ENCODE peak calls at places on chromosome 10, in seven cellular contexts. K is spleen, R is prostate gland, Z is stomach, D is endothelial cell of umbilical vein, T is breast epithelium, O is HepG2. Q is an unnamed sample.

GRCh38 chr10:37957841-37958240 is 18.6 kb downstream of the ZNF25 start:
- DNase-seq in K (no peak), R (no peak), Z (no peak), D (no peak), T (no peak), O (no peak), Q (no peak)

GRCh38 chr10:117541405-117541908 is 1.1 kb upstream of the EMX2 start:
- DNase-seq in K (no peak), R (no peak), Z (no peak), D (no peak), T (no peak), O (no peak), Q (peak)

GRCh38 chr10:96124230-96125141 is 5.6 kb upstream of the ZNF518A start:
- DNase-seq in K (peak), R (no peak), Z (peak), D (peak), T (no peak), O (peak), Q (no peak)

GRCh38 chr10:67788028-67788886 is 49.7 kb downstream of the DNAJC12 start:
- DNase-seq in K (peak), R (no peak), Z (peak), D (peak), T (no peak), O (peak), Q (no peak)

GRCh38 chr10:88913803-88914202 is 33.8 kb downstream of the STAMBPL1 start:
- DNase-seq in K (no peak), R (no peak), Z (no peak), D (no peak), T (no peak), O (no peak), Q (no peak)

GRCh38 chr10:9957352-9957751 is 1060.3 kb upstream of the CELF2 start:
- DNase-seq in K (no peak), R (no peak), Z (no peak), D (no peak), T (no peak), O (no peak), Q (no peak)

GRCh38 chr10:48494611-48495010 is 110.3 kb downstream of the ARHGAP22 start:
- DNase-seq in K (no peak), R (no peak), Z (peak), D (no peak), T (no peak), O (no peak), Q (no peak)

GRCh38 chr10:88932539-88933256 is 19.9 kb downstream of the ACTA2 start:
- DNase-seq in K (no peak), R (peak), Z (peak), D (peak), T (peak), O (peak), Q (no peak)

GRCh38 chr10:13990918-13991317 is 339.8 kb downstream of the FRMD4A start:
- DNase-seq in K (no peak), R (peak), Z (peak), D (peak), T (peak), O (no peak), Q (no peak)

GRCh38 chr10:132684164-132684891 is 101.6 kb downstream of the NKX6-2 start:
- DNase-seq in K (peak), R (no peak), Z (no peak), D (no peak), T (no peak), O (no peak), Q (peak)

GRCh38 chr10:31340343-31340742 is 21.3 kb downstream of the ZEB1 start:
- DNase-seq in K (no peak), R (no peak), Z (no peak), D (no peak), T (no peak), O (peak), Q (no peak)

GRCh38 chr10:31343009-31343408 is 24.0 kb downstream of the ZEB1 start:
- DNase-seq in K (no peak), R (no peak), Z (no peak), D (no peak), T (no peak), O (no peak), Q (no peak)

GRCh38 chr10:31345886-31346285 is 26.9 kb downstream of the ZEB1 start:
- DNase-seq in K (no peak), R (no peak), Z (no peak), D (no peak), T (no peak), O (no peak), Q (no peak)

GRCh38 chr10:31343551-31343950 is 24.5 kb downstream of the ZEB1 start:
- DNase-seq in K (no peak), R (no peak), Z (no peak), D (no peak), T (no peak), O (no peak), Q (no peak)

DNA sequence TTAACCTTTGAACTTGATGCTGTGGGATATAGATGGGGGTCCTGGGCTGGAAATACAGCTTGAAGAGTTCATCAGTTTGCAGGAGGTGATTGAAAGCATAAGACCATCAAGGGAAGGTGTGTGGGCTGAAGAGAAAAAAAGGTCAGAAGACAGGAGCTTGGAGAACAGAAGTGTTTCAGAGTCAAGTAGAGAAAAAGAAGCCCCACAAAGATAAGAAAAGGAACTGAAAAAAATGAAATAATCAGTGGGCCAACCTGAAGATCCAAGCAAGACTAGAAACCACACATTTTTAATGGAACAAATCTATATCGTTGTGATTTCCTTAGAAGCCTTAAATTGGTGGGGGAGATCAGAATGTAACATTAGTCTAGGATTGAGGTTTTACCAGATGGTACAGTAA is 22.5 kb downstream of the ZEB1 start:
- DNase-seq in K (no peak), R (no peak), Z (no peak), D (no peak), T (no peak), O (no peak), Q (no peak)
- TF ChIP-seq POLR2AphosphoS5 in K (no peak), R (no peak), Z (no peak), D (no peak), T (no peak), O (no peak), Q (no peak)

DNA sequence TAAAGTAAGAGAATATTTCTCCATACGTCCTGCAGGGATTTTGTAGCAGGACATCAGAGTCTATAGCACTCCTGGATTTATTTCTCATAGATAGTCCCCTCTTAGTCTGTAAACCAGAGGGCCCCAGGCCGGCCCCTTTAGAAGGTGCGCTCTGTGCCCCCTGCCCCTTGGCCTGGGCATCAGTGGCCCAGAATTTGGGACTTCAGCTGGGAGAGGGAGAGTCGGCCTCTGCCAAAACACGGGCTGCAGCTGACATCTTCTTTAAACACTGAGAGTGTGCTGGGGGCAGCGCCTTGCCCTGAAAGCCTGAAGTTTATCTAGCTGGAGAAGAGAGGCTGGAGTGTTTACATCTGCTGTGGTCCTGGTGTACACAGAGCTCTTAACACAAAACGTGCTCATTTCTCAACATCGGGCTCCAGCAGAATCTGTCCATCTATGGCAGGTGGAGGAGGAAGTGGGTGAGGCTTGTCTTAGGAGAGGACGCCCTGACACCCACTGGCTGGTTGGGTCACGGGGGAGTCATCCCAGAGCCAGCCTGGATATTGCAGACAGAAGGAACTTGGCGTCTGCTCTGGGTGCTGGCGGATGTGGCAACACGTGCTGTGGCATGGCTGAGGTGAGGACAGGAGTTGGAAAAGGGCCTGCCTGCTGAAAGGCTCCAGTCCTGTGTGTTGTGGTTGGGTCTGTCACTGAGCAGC is 5.0 kb upstream of the TACR2 start:
- DNase-seq in K (peak), R (peak), Z (no peak), D (no peak), T (peak), O (no peak), Q (no peak)
- TF ChIP-seq POLR2AphosphoS5 in K (no peak), R (peak), Z (peak), D (no peak), T (no peak), O (no peak), Q (no peak)

GRCh38 chr10:123741711-123742110 is 75.6 kb downstream of the GPR26 start:
- DNase-seq in K (no peak), R (no peak), Z (no peak), D (no peak), T (no peak), O (no peak), Q (peak)

GRCh38 chr10:123741146-123741545 is 75.0 kb downstream of the GPR26 start:
- DNase-seq in K (no peak), R (no peak), Z (no peak), D (no peak), T (no peak), O (no peak), Q (peak)

GRCh38 chr10:123743441-123744225 is 77.5 kb downstream of the GPR26 start:
- DNase-seq in K (no peak), R (no peak), Z (no peak), D (no peak), T (peak), O (no peak), Q (no peak)

GRCh38 chr10:123744226-123744536 is 78.0 kb downstream of the GPR26 start:
- DNase-seq in K (no peak), R (no peak), Z (no peak), D (no peak), T (no peak), O (no peak), Q (no peak)

DNA sequence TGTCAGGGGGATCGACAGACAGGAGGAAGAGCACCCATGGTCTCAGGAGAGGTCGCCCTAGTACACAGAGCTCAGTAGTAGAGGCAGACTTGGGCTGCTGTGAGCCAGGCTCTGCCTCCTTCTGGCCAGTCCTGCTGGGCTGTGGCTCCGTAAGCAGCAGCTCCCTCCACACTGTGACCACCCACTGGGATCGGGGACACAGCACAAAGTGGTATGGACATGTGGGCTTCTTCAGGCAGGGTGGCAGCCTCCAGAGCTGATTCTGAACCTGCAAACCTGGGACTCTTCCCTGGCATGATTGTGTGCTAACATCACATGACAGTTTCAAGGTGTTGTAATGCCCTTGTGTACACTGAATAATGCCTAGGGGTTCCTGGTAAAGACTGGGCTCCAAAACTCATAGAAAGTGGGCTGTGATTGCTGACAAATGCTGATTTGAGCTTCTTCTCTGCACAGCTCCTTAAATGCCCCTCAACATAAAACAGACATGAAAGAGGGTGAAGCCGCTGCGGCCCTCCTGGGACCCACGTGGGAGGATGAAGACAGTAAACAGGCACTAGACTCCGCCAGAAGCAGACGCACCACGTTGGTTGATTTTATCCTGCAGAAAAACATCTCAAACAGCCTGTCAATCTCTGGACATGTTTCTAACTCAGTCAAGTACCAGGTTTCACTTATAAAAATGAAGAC is 76.7 kb downstream of the GPR26 start:
- DNase-seq in K (no peak), R (no peak), Z (no peak), D (no peak), T (no peak), O (no peak), Q (peak)
- TF ChIP-seq POLR2AphosphoS5 in K (no peak), R (no peak), Z (no peak), D (no peak), T (no peak), O (no peak), Q (no peak)

GRCh38 chr10:3132036-3133025 is 40.3 kb downstream of the PITRM1 start:
- DNase-seq in K (peak), R (no peak), Z (no peak), D (no peak), T (no peak), O (no peak), Q (no peak)

GRCh38 chr10:3136763-3137611 is 35.6 kb downstream of the PITRM1 start:
- DNase-seq in K (peak), R (no peak), Z (no peak), D (no peak), T (no peak), O (no peak), Q (peak)

GRCh38 chr10:3131098-3131497 is 41.5 kb downstream of the PITRM1 start:
- DNase-seq in K (no peak), R (peak), Z (no peak), D (no peak), T (no peak), O (no peak), Q (no peak)

GRCh38 chr10:3136336-3136735 is 36.2 kb downstream of the PITRM1 start:
- DNase-seq in K (peak), R (no peak), Z (no peak), D (no peak), T (no peak), O (no peak), Q (no peak)

DNA sequence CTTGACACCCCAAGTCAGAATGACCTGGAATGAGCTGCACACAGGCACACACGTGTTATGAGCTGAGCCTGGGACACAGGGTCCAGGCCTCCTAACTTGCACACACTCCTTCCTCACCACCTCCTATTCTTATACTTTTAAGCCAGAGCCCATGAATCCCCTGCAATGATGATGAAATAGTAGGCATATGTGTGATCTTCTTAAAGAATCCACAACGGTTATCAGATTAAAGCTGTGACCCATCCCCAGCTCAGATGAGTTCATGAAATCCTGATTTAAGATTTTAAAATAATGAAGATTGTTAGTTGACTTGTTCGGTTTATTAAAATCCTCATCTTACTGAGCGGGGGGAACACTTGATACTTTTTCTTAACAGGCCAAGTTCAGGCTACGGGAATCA is 38.6 kb downstream of the PITRM1 start:
- DNase-seq in K (no peak), R (no peak), Z (no peak), D (no peak), T (no peak), O (no peak), Q (no peak)
- TF ChIP-seq POLR2AphosphoS5 in K (no peak), R (no peak), Z (no peak), D (no peak), T (no peak), O (no peak), Q (no peak)

Q was measured in suprapubic skin.